ENCODE peak calls at places on chromosomes 7 and 10, in nine cellular contexts. U, F, E, J, T, L, B, G and Z are unnamed samples.

GRCh38 chr10:99297033-99297432 is 32.1 kb upstream of the CNNM1 start:
- DNase-seq in U (no peak), F (no peak), E (no peak), J (no peak), T (no peak), L (no peak), B (no peak), G (no peak), Z (no peak)

GRCh38 chr7:132895231-132895630 is 186.7 kb downstream of the CHCHD3 start:
- DNase-seq in U (no peak), F (peak; percentile 8), E (no peak), J (no peak), T (no peak), L (no peak), B (no peak), G (no peak), Z (no peak)

GRCh38 chr10:44857363-44858016 is 53.6 kb upstream of the TMEM72 start:
- DNase-seq in U (no peak), F (peak; percentile 97), E (no peak), J (peak; percentile 35), T (peak; percentile 52), L (no peak), B (peak; percentile 12), G (peak; percentile 90), Z (peak; percentile 39)

GRCh38 chr7:22601812-22602568 is 102.0 kb upstream of the STEAP1B start:
- DNase-seq in U (no peak), F (peak; percentile 51), E (no peak), J (no peak), T (no peak), L (no peak), B (no peak), G (peak; percentile 48), Z (no peak)

GRCh38 chr7:16078076-16078952 is 343.0 kb downstream of the CRPPA start:
- DNase-seq in U (no peak), F (peak; percentile 22), E (no peak), J (no peak), T (peak; percentile 35), L (peak; percentile 78), B (no peak), G (peak; percentile 47), Z (no peak)

GRCh38 chr10:127921751-127922140 is 14.8 kb downstream of the PTPRE start:
- DNase-seq in U (peak; percentile 62), F (no peak), E (no peak), J (no peak), T (no peak), L (no peak), B (no peak), G (no peak), Z (no peak)

GRCh38 chr7:64951250-64951848 is 39.5 kb downstream of the ZNF117 start:
- DNase-seq in U (no peak), F (peak; percentile 22), E (no peak), J (no peak), T (no peak), L (peak; percentile 39), B (no peak), G (peak; percentile 66), Z (peak; percentile 7)

GRCh38 chr10:62048473-62048872 is 147.0 kb downstream of the ARID5B start:
- DNase-seq in U (no peak), F (no peak), E (no peak), J (no peak), T (no peak), L (no peak), B (no peak), G (no peak), Z (no peak)

GRCh38 chr10:17236468-17236886 is 8.4 kb downstream of the VIM start:
- DNase-seq in U (no peak), F (no peak), E (no peak), J (no peak), T (no peak), L (no peak), B (no peak), G (no peak), Z (no peak)

GRCh38 chr10:33201056-33201780 is 133.2 kb downstream of the NRP1 start:
- DNase-seq in U (no peak), F (no peak), E (no peak), J (no peak), T (no peak), L (no peak), B (no peak), G (no peak), Z (no peak)

GRCh38 chr10:131700032-131700431 is 200.8 kb upstream of the PPP2R2D start:
- DNase-seq in U (no peak), F (no peak), E (no peak), J (no peak), T (no peak), L (no peak), B (no peak), G (no peak), Z (no peak)

GRCh38 chr7:155274956-155275355 is 22.7 kb upstream of the INSIG1 start:
- DNase-seq in U (no peak), F (no peak), E (no peak), J (no peak), T (no peak), L (no peak), B (no peak), G (no peak), Z (no peak)

GRCh38 chr10:104680467-104681401 is 39.6 kb downstream of the SORCS3 start:
- DNase-seq in U (no peak), F (no peak), E (no peak), J (no peak), T (no peak), L (no peak), B (no peak), G (peak; percentile 23), Z (no peak)

GRCh38 chr7:132475669-132476116 is 100.6 kb downstream of the PLXNA4 start:
- DNase-seq in U (no peak), F (peak; percentile 8), E (no peak), J (no peak), T (no peak), L (no peak), B (no peak), G (no peak), Z (no peak)

GRCh38 chr10:74669210-74669609 is 157.2 kb upstream of the KAT6B start:
- DNase-seq in U (no peak), F (no peak), E (peak; percentile 82), J (no peak), T (no peak), L (no peak), B (no peak), G (peak; percentile 32), Z (no peak)

GRCh38 chr7:19089378-19089777 is 28.1 kb downstream of the TWIST1 start:
- DNase-seq in U (no peak), F (no peak), E (no peak), J (no peak), T (no peak), L (no peak), B (no peak), G (no peak), Z (no peak)

GRCh38 chr7:137206770-137207169 is 136.8 kb downstream of the PTN start:
- DNase-seq in U (no peak), F (no peak), E (no peak), J (no peak), T (no peak), L (no peak), B (no peak), G (no peak), Z (no peak)

GRCh38 chr10:30862486-30862885 is 169.2 kb downstream of the ZNF438 start:
- DNase-seq in U (no peak), F (peak; percentile 76), E (peak; percentile 46), J (no peak), T (peak; percentile 46), L (no peak), B (no peak), G (peak; percentile 70), Z (peak; percentile 76)

GRCh38 chr7:22574756-22575517 is 74.9 kb upstream of the STEAP1B start:
- DNase-seq in U (no peak), F (no peak), E (no peak), J (no peak), T (no peak), L (no peak), B (no peak), G (no peak), Z (no peak)

GRCh38 chr10:35212856-35213255 is 86.2 kb downstream of the CREM start:
- DNase-seq in U (no peak), F (no peak), E (no peak), J (no peak), T (no peak), L (no peak), B (no peak), G (no peak), Z (no peak)

GRCh38 chr10:30591249-30591670 is 38.3 kb downstream of the LYZL2 start:
- DNase-seq in U (no peak), F (peak; percentile 6), E (no peak), J (no peak), T (no peak), L (peak; percentile 43), B (peak; percentile 12), G (peak; percentile 64), Z (no peak)

GRCh38 chr7:151233111-151233701 is 923 bp downstream of the CHPF2 start:
- DNase-seq in U (no peak), F (peak; percentile 79), E (peak; percentile 18), J (peak; percentile 58), T (peak; percentile 51), L (peak; percentile 31), B (peak; percentile 74), G (peak; percentile 88), Z (peak; percentile 57)

GRCh38 chr10:118832242-118832651 is 77.5 kb upstream of the CACUL1 start:
- DNase-seq in U (no peak), F (no peak), E (no peak), J (no peak), T (no peak), L (no peak), B (no peak), G (peak; percentile 64), Z (no peak)